ENCODE peak calls at places on chromosome 10, in ten cellular contexts. One of them, this sample, is unnamed.

GRCh38 chr10:784377-784758 is 94.9 kb upstream of the DIP2C start:
- DNase-seq in activated naive CD4-positive, alpha-beta T cell treated with Interleukin-2 at 50 U/mL for 16 hours: no peak
- DNase-seq in retina: no peak
- DNase-seq in endothelial cell: no peak
- DNase-seq in ACHN: no peak
- DNase-seq in activated T-helper 1 cell treated with Interleukin-2 at 50 U/mL for 16 hours: no peak
- DNase-seq in DMS 273 treated with DMSO at 0.1 percent for 48 hours: no peak
- DNase-seq in sciatic nerve: no peak
- DNase-seq in NB4: no peak
- DNase-seq in NCI-H2029: no peak
- DNase-seq in this sample: peak

GRCh38 chr10:115772606-115773005 is 500.4 kb downstream of the GFRA1 start:
- DNase-seq in activated naive CD4-positive, alpha-beta T cell treated with Interleukin-2 at 50 U/mL for 16 hours: no peak
- DNase-seq in retina: no peak
- DNase-seq in endothelial cell: no peak
- DNase-seq in ACHN: peak
- DNase-seq in activated T-helper 1 cell treated with Interleukin-2 at 50 U/mL for 16 hours: no peak
- DNase-seq in DMS 273 treated with DMSO at 0.1 percent for 48 hours: no peak
- DNase-seq in sciatic nerve: no peak
- DNase-seq in NB4: no peak
- DNase-seq in NCI-H2029: no peak
- DNase-seq in this sample: peak

GRCh38 chr10:22226599-22226998 is 8.8 kb upstream of the EBLN1 start:
- DNase-seq in activated naive CD4-positive, alpha-beta T cell treated with Interleukin-2 at 50 U/mL for 16 hours: no peak
- DNase-seq in retina: no peak
- DNase-seq in endothelial cell: no peak
- DNase-seq in ACHN: no peak
- DNase-seq in activated T-helper 1 cell treated with Interleukin-2 at 50 U/mL for 16 hours: no peak
- DNase-seq in DMS 273 treated with DMSO at 0.1 percent for 48 hours: no peak
- DNase-seq in sciatic nerve: no peak
- DNase-seq in NB4: no peak
- DNase-seq in NCI-H2029: no peak
- DNase-seq in this sample: no peak

GRCh38 chr10:110840225-110840922 is 31.4 kb upstream of the PDCD4 start:
- DNase-seq in activated naive CD4-positive, alpha-beta T cell treated with Interleukin-2 at 50 U/mL for 16 hours: no peak
- DNase-seq in retina: no peak
- DNase-seq in endothelial cell: no peak
- DNase-seq in ACHN: no peak
- DNase-seq in activated T-helper 1 cell treated with Interleukin-2 at 50 U/mL for 16 hours: no peak
- DNase-seq in DMS 273 treated with DMSO at 0.1 percent for 48 hours: no peak
- DNase-seq in sciatic nerve: no peak
- DNase-seq in NB4: no peak
- DNase-seq in NCI-H2029: no peak
- DNase-seq in this sample: no peak

GRCh38 chr10:17006631-17007161 is 122.9 kb downstream of the CUBN start:
- DNase-seq in activated naive CD4-positive, alpha-beta T cell treated with Interleukin-2 at 50 U/mL for 16 hours: no peak
- DNase-seq in retina: peak
- DNase-seq in endothelial cell: no peak
- DNase-seq in ACHN: no peak
- DNase-seq in activated T-helper 1 cell treated with Interleukin-2 at 50 U/mL for 16 hours: no peak
- DNase-seq in DMS 273 treated with DMSO at 0.1 percent for 48 hours: no peak
- DNase-seq in sciatic nerve: no peak
- DNase-seq in NB4: no peak
- DNase-seq in NCI-H2029: no peak
- DNase-seq in this sample: peak

GRCh38 chr10:69734797-69735468 is 66.8 kb upstream of the COL13A1 start:
- DNase-seq in activated naive CD4-positive, alpha-beta T cell treated with Interleukin-2 at 50 U/mL for 16 hours: no peak
- DNase-seq in retina: no peak
- DNase-seq in endothelial cell: no peak
- DNase-seq in ACHN: no peak
- DNase-seq in activated T-helper 1 cell treated with Interleukin-2 at 50 U/mL for 16 hours: no peak
- DNase-seq in DMS 273 treated with DMSO at 0.1 percent for 48 hours: no peak
- DNase-seq in sciatic nerve: no peak
- DNase-seq in NB4: peak
- DNase-seq in NCI-H2029: no peak
- DNase-seq in this sample: peak

GRCh38 chr10:84600947-84601346 is 272.6 kb downstream of the CCSER2 start:
- DNase-seq in activated naive CD4-positive, alpha-beta T cell treated with Interleukin-2 at 50 U/mL for 16 hours: no peak
- DNase-seq in retina: no peak
- DNase-seq in endothelial cell: no peak
- DNase-seq in ACHN: no peak
- DNase-seq in activated T-helper 1 cell treated with Interleukin-2 at 50 U/mL for 16 hours: no peak
- DNase-seq in DMS 273 treated with DMSO at 0.1 percent for 48 hours: no peak
- DNase-seq in sciatic nerve: no peak
- DNase-seq in NB4: no peak
- DNase-seq in NCI-H2029: no peak
- DNase-seq in this sample: no peak

GRCh38 chr10:56370217-56371113 is 9.4 kb upstream of the ZWINT start:
- DNase-seq in activated naive CD4-positive, alpha-beta T cell treated with Interleukin-2 at 50 U/mL for 16 hours: no peak
- DNase-seq in retina: peak
- DNase-seq in endothelial cell: no peak
- DNase-seq in ACHN: peak
- DNase-seq in activated T-helper 1 cell treated with Interleukin-2 at 50 U/mL for 16 hours: no peak
- DNase-seq in DMS 273 treated with DMSO at 0.1 percent for 48 hours: no peak
- DNase-seq in sciatic nerve: no peak
- DNase-seq in NB4: peak
- DNase-seq in NCI-H2029: no peak
- DNase-seq in this sample: no peak

GRCh38 chr10:65358565-65358964 is 1567.3 kb upstream of the LRRTM3 start:
- DNase-seq in activated naive CD4-positive, alpha-beta T cell treated with Interleukin-2 at 50 U/mL for 16 hours: no peak
- DNase-seq in retina: no peak
- DNase-seq in endothelial cell: peak
- DNase-seq in ACHN: peak
- DNase-seq in activated T-helper 1 cell treated with Interleukin-2 at 50 U/mL for 16 hours: no peak
- DNase-seq in DMS 273 treated with DMSO at 0.1 percent for 48 hours: no peak
- DNase-seq in sciatic nerve: no peak
- DNase-seq in NB4: peak
- DNase-seq in NCI-H2029: no peak
- DNase-seq in this sample: no peak

GRCh38 chr10:78516741-78517140 is 483.1 kb downstream of the RPS24 start:
- DNase-seq in activated naive CD4-positive, alpha-beta T cell treated with Interleukin-2 at 50 U/mL for 16 hours: no peak
- DNase-seq in retina: no peak
- DNase-seq in endothelial cell: no peak
- DNase-seq in ACHN: no peak
- DNase-seq in activated T-helper 1 cell treated with Interleukin-2 at 50 U/mL for 16 hours: no peak
- DNase-seq in DMS 273 treated with DMSO at 0.1 percent for 48 hours: no peak
- DNase-seq in sciatic nerve: no peak
- DNase-seq in NB4: no peak
- DNase-seq in NCI-H2029: no peak
- DNase-seq in this sample: no peak

GRCh38 chr10:51162002-51162401 is 87.7 kb downstream of the PRKG1 start:
- DNase-seq in activated naive CD4-positive, alpha-beta T cell treated with Interleukin-2 at 50 U/mL for 16 hours: no peak
- DNase-seq in retina: no peak
- DNase-seq in endothelial cell: peak
- DNase-seq in ACHN: no peak
- DNase-seq in activated T-helper 1 cell treated with Interleukin-2 at 50 U/mL for 16 hours: no peak
- DNase-seq in DMS 273 treated with DMSO at 0.1 percent for 48 hours: no peak
- DNase-seq in sciatic nerve: no peak
- DNase-seq in NB4: no peak
- DNase-seq in NCI-H2029: no peak
- DNase-seq in this sample: no peak

GRCh38 chr10:55630491-55631056 is 730.5 kb downstream of the ZWINT start:
- DNase-seq in activated naive CD4-positive, alpha-beta T cell treated with Interleukin-2 at 50 U/mL for 16 hours: no peak
- DNase-seq in retina: peak
- DNase-seq in endothelial cell: peak
- DNase-seq in ACHN: peak
- DNase-seq in activated T-helper 1 cell treated with Interleukin-2 at 50 U/mL for 16 hours: no peak
- DNase-seq in DMS 273 treated with DMSO at 0.1 percent for 48 hours: no peak
- DNase-seq in sciatic nerve: no peak
- DNase-seq in NB4: no peak
- DNase-seq in NCI-H2029: no peak
- DNase-seq in this sample: no peak

GRCh38 chr10:119489572-119490326 is 52.8 kb downstream of the RGS10 start:
- DNase-seq in activated naive CD4-positive, alpha-beta T cell treated with Interleukin-2 at 50 U/mL for 16 hours: peak
- DNase-seq in retina: peak
- DNase-seq in endothelial cell: peak
- DNase-seq in ACHN: peak
- DNase-seq in activated T-helper 1 cell treated with Interleukin-2 at 50 U/mL for 16 hours: peak
- DNase-seq in DMS 273 treated with DMSO at 0.1 percent for 48 hours: no peak
- DNase-seq in sciatic nerve: peak
- DNase-seq in NB4: peak
- DNase-seq in NCI-H2029: no peak
- DNase-seq in this sample: no peak